ENCODE peak calls at places on chromosomes 2 and 18, in ten cellular contexts. U, G, K, F, X, I, P, W, V and Q are unnamed samples.

GRCh38 chr2:100785621-100786296 is 34.2 kb upstream of the NPAS2 start:
- DNase-seq in U (no peak), G (no peak), K (no peak), F (no peak), X (no peak), I (peak; percentile 59), P (no peak), W (no peak), V (no peak), Q (no peak)

GRCh38 chr2:157497603-157498314 is 53.9 kb upstream of the CYTIP start:
- DNase-seq in U (peak; percentile 82), G (peak; percentile 28), K (no peak), F (peak; percentile 49), X (no peak), I (peak; percentile 57), P (no peak), W (peak; percentile 45), V (peak; percentile 69), Q (no peak)

GRCh38 chr2:19673213-19673791 is 228.5 kb downstream of the TTC32 start:
- DNase-seq in U (no peak), G (no peak), K (no peak), F (peak; percentile 19), X (no peak), I (peak; percentile 65), P (no peak), W (peak; percentile 36), V (no peak), Q (no peak)

GRCh38 chr2:71453404-71454220 is at the start of gene DYSF:
- DNase-seq in U (peak; percentile 85), G (peak; percentile 38), K (peak; percentile 80), F (peak; percentile 17), X (no peak), I (peak; percentile 61), P (peak; percentile 47), W (peak; percentile 48), V (no peak), Q (peak; percentile 77)

GRCh38 chr18:78407456-78407823 is 572.2 kb upstream of the SALL3 start:
- DNase-seq in U (no peak), G (peak; percentile 34), K (no peak), F (no peak), X (no peak), I (no peak), P (peak; percentile 78), W (no peak), V (no peak), Q (no peak)

GRCh38 chr2:74777161-74777900 is 56.6 kb upstream of the HK2 start:
- DNase-seq in U (no peak), G (no peak), K (no peak), F (no peak), X (no peak), I (no peak), P (no peak), W (no peak), V (peak; percentile 3), Q (no peak)

GRCh38 chr18:32093106-32093511 is 1.4 kb downstream of the RNF138 start:
- DNase-seq in U (peak; percentile 76), G (peak; percentile 66), K (peak; percentile 49), F (peak; percentile 58), X (peak; percentile 51), I (peak; percentile 34), P (peak; percentile 59), W (peak; percentile 65), V (peak; percentile 39), Q (peak; percentile 77)

GRCh38 chr2:174332607-174333001 is 2.1 kb upstream of the SP9 start:
- DNase-seq in U (peak; percentile 82), G (no peak), K (no peak), F (no peak), X (no peak), I (peak; percentile 46), P (no peak), W (no peak), V (no peak), Q (no peak)

GRCh38 chr2:205073433-205074020 is 528.3 kb downstream of the PARD3B start:
- DNase-seq in U (no peak), G (no peak), K (no peak), F (no peak), X (no peak), I (no peak), P (no peak), W (no peak), V (no peak), Q (no peak)

GRCh38 chr18:3889803-3890202 is 439.8 kb downstream of the TGIF1 start:
- DNase-seq in U (no peak), G (no peak), K (peak; percentile 29), F (peak; percentile 78), X (no peak), I (no peak), P (no peak), W (peak; percentile 94), V (no peak), Q (no peak)

GRCh38 chr2:238747114-238747513 is 100.8 kb upstream of the TWIST2 start:
- DNase-seq in U (no peak), G (no peak), K (no peak), F (no peak), X (no peak), I (no peak), P (no peak), W (no peak), V (no peak), Q (no peak)

DNA sequence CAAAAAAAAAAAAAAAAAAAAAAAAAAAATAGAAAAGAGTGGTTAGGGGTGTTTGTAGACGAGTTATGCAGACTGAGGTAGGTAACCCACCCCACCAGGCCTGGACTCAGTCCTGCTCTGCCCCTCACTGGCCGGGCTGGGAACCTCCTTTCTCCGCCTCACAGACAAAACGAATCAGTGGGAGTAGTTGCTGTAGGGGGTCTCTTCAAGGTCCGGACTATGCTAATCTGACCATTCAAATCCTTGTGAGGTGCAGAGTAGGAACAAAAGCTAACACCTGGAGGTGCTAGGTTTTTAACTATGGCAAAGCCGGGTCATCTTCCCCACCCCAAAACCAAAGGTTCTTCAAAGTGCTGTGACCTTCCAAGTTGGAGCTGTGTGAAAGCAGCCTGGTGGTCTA is 223.7 kb downstream of the SLC4A3 start:
- DNase-seq in U (peak; percentile 64), G (no peak), K (no peak), F (no peak), X (no peak), I (no peak), P (no peak), W (no peak), V (no peak), Q (no peak)
- TF ChIP-seq CTCF in U (peak; percentile 36), G (no peak), K (no peak), F (no peak), X (no peak), I (no peak), P (no peak), W (no peak), V (no peak), Q (no peak)

DNA sequence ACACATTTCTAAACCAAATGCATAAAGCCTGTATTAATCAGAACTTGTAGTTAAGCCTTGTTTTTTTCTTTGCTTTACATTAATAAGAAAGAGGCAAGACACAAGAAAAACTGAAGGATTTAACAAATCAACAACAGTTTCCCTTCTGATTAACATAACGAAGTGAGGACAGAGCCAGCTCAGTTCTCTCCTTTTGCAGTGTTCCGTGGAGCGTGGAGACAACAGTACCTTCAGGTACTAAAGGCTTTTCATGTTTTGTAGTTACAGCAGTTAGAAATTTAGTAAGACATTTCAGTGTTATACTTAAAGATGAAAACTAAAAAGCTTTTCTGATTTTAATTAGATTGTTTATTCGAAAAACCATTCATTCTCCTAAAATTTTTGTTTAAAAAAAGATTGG is 115.2 kb downstream of the FMNL2 start:
- DNase-seq in U (no peak), G (no peak), K (no peak), F (no peak), X (no peak), I (no peak), P (no peak), W (no peak), V (no peak), Q (no peak)
- H3K4me1 ChIP-seq in U (peaks cover 78% of the 10 kb centered on the region), G (peaks cover 8% of the 10 kb centered on the region), K (peaks cover 52% of the 10 kb centered on the region), F (peaks cover 2% of the 10 kb centered on the region), X (peaks cover 7% of the 10 kb centered on the region), I (peaks cover 21% of the 10 kb centered on the region), P (no peaks in the 10 kb centered on the region), W (peaks cover 3% of the 10 kb centered on the region), V (no peaks in the 10 kb centered on the region), Q (peaks cover 6% of the 10 kb centered on the region)

GRCh38 chr2:113141451-113141850 is 14.1 kb downstream of the IL1RN start:
- DNase-seq in U (no peak), G (no peak), K (no peak), F (no peak), X (no peak), I (no peak), P (no peak), W (no peak), V (no peak), Q (no peak)

GRCh38 chr2:113136828-113137775 is 9.7 kb downstream of the IL1RN start:
- DNase-seq in U (peak; percentile 85), G (peak; percentile 60), K (no peak), F (peak; percentile 42), X (no peak), I (peak; percentile 74), P (peak; percentile 55), W (no peak), V (peak; percentile 62), Q (no peak)

GRCh38 chr2:113135354-113135753 is 8.0 kb downstream of the IL1RN start:
- DNase-seq in U (no peak), G (no peak), K (no peak), F (no peak), X (no peak), I (no peak), P (no peak), W (no peak), V (no peak), Q (no peak)

GRCh38 chr2:113137827-113138226 is 10.4 kb downstream of the IL1RN start:
- DNase-seq in U (no peak), G (no peak), K (no peak), F (no peak), X (no peak), I (no peak), P (no peak), W (no peak), V (no peak), Q (no peak)

GRCh38 chr2:113138428-113139322 is 11.3 kb downstream of the IL1RN start:
- DNase-seq in U (peak; percentile 84), G (peak; percentile 88), K (no peak), F (peak; percentile 66), X (peak; percentile 73), I (peak; percentile 91), P (peak; percentile 50), W (peak; percentile 53), V (peak; percentile 83), Q (no peak)
- TF ChIP-seq CTCF in U (peak; percentile 78), G (peak; percentile 89), K (peak; percentile 74), F (peak; percentile 77), X (peak; percentile 83), I (peak; percentile 86), P (peak; percentile 80), W (peak; percentile 74), V (peak; percentile 88), Q (peak; percentile 89)

DNA sequence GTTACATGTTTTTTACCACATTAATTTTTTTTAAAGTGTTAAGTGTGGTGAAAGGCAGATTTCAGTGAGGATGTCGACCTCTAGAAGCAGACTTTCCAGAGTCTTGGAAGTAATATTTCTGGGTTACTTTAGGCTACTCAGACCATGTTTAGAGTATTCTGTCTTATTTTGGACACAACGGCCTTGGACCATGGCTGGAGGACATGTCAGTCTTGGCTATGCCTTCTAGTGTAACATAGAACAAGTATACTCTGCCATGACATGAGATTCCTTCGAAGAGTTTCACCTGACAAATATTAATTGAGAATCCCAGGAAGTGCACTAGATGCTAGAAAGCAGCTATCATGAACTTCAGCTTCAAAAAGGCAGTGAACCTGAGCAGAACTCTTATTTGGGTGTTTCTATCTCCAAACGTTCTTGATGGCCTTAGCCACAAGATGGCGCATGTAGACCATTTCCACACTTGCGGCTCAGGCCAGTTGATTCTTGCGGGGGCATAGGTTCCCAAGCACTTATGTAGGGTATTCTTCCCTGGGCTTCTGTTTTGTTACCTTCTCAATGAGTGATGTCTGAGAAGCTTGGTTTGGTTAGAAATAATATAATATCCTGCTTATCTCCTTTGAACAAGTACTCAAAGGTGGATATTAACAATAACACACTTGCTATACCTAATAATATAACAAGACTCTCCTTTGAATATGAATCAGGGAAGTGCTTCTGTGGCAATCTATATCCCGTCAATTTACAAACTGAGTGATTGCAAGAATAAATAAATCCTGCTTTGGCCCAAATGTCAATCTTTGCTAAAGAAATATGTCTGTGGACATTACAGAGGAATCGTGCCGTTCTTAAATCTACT is 62.0 kb downstream of the CACNB4 start:
- DNase-seq in U (peak; percentile 89), G (peak; percentile 77), K (peak; percentile 41), F (peak; percentile 71), X (peak; percentile 55), I (peak; percentile 76), P (peak; percentile 75), W (peak; percentile 61), V (peak; percentile 67), Q (no peak)
- H3K4me1 ChIP-seq in U (peaks cover 38% of the 10 kb centered on the region), G (no peaks in the 10 kb centered on the region), K (peaks cover 8% of the 10 kb centered on the region), F (no peaks in the 10 kb centered on the region), X (no peaks in the 10 kb centered on the region), I (no peaks in the 10 kb centered on the region), P (no peaks in the 10 kb centered on the region), W (peaks cover 2% of the 10 kb centered on the region), V (no peaks in the 10 kb centered on the region), Q (peaks cover 15% of the 10 kb centered on the region)